ENCODE peak calls at places on chromosomes 3 and 15, in seven cellular contexts. A is effector memory CD8-positive, alpha-beta T cell; J is activated T-cell treated with anti-CD3 and anti-CD28 coated beads, Interleukin-2, amount 50 U/mL, for 4 hours; M is body of pancreas; W is natural killer cell; G is activated naive CD8-positive, alpha-beta T cell treated with anti-CD3 and anti-CD28 coated beads, Interleukin-2, amount 10 ng/mL, durations not matched to agents 7 days and 5 days; I is DND-41. O is an unnamed sample.

GRCh38 chr3:191030491-191030890 is 168.0 kb upstream of the GMNC start:
- ATAC-seq in A (no peak), J (no peak), M (no peak), W (no peak), G (no peak), I (no peak), O (no peak)

GRCh38 chr3:124157748-124158147 is 165.8 kb upstream of the ROPN1 start:
- ATAC-seq in A (no peak), J (no peak), M (no peak), W (no peak), G (no peak), I (no peak), O (no peak)

GRCh38 chr3:129577356-129577755 is 29.1 kb downstream of the PLXND1 start:
- ATAC-seq in A (peak; percentile 0), J (no peak), M (no peak), W (peak; percentile 2), G (no peak), I (no peak), O (no peak)

GRCh38 chr15:85048430-85048829 is 66.8 kb downstream of the PDE8A start:
- ATAC-seq in A (no peak), J (no peak), M (no peak), W (no peak), G (no peak), I (no peak), O (no peak)

GRCh38 chr3:65642903-65643302 is 395.8 kb downstream of the MAGI1 start:
- ATAC-seq in A (no peak), J (no peak), M (no peak), W (no peak), G (no peak), I (no peak), O (no peak)

GRCh38 chr15:68312701-68313204 is 35.2 kb downstream of the FEM1B start:
- ATAC-seq in A (no peak), J (no peak), M (no peak), W (no peak), G (no peak), I (no peak), O (no peak)

GRCh38 chr3:188061133-188061532 is 92.8 kb upstream of the LPP start:
- ATAC-seq in A (peak; percentile 96), J (peak; percentile 99), M (peak; percentile 68), W (peak; percentile 92), G (peak; percentile 98), I (peak; percentile 82), O (peak; percentile 97)

GRCh38 chr15:72809329-72809728 is 25.8 kb upstream of the ADPGK start:
- ATAC-seq in A (peak; percentile 81), J (no peak), M (no peak), W (peak; percentile 72), G (no peak), I (no peak), O (no peak)

GRCh38 chr3:9110316-9110715 is 139.1 kb downstream of the SRGAP3 start:
- ATAC-seq in A (no peak), J (no peak), M (no peak), W (no peak), G (no peak), I (no peak), O (no peak)

GRCh38 chr15:74535388-74536084 is 5.5 kb upstream of the ARID3B start:
- ATAC-seq in A (no peak), J (peak; percentile 14), M (no peak), W (no peak), G (no peak), I (no peak), O (no peak)

GRCh38 chr3:65836047-65836446 is 202.7 kb downstream of the MAGI1 start:
- ATAC-seq in A (no peak), J (no peak), M (no peak), W (no peak), G (no peak), I (no peak), O (no peak)

GRCh38 chr3:175743733-175744400 is 884.7 kb downstream of the NAALADL2 start:
- ATAC-seq in A (no peak), J (no peak), M (no peak), W (no peak), G (no peak), I (no peak), O (no peak)

GRCh38 chr15:25740438-25741252 is 122.5 kb downstream of the ATP10A start:
- ATAC-seq in A (no peak), J (no peak), M (no peak), W (no peak), G (no peak), I (no peak), O (no peak)

GRCh38 chr3:151969026-151969658 is 95.7 kb downstream of the SUCNR1 start:
- ATAC-seq in A (no peak), J (no peak), M (no peak), W (no peak), G (no peak), I (no peak), O (no peak)

GRCh38 chr15:39511915-39512260 is 69.0 kb upstream of the THBS1 start:
- ATAC-seq in A (no peak), J (no peak), M (peak; percentile 15), W (no peak), G (no peak), I (no peak), O (no peak)

GRCh38 chr3:41418961-41419691 is 219.8 kb downstream of the CTNNB1 start:
- ATAC-seq in A (peak; percentile 86), J (peak; percentile 18), M (no peak), W (peak; percentile 85), G (peak; percentile 52), I (no peak), O (peak; percentile 13)

GRCh38 chr3:180974286-180974685 is 15.2 kb downstream of the DNAJC19 start:
- ATAC-seq in A (no peak), J (no peak), M (no peak), W (no peak), G (no peak), I (no peak), O (no peak)

GRCh38 chr15:48696627-48697312 is 51.3 kb upstream of the FBN1 start:
- ATAC-seq in A (no peak), J (no peak), M (no peak), W (no peak), G (no peak), I (no peak), O (no peak)

GRCh38 chr3:153029350-153029749 is 132.7 kb upstream of the RAP2B start:
- ATAC-seq in A (no peak), J (no peak), M (no peak), W (no peak), G (no peak), I (no peak), O (no peak)

GRCh38 chr3:146499701-146500100 is 30.3 kb upstream of the PLSCR2 start:
- ATAC-seq in A (no peak), J (no peak), M (no peak), W (no peak), G (no peak), I (no peak), O (no peak)

GRCh38 chr3:14525685-14526631 is 14.2 kb downstream of the GRIP2 start:
- ATAC-seq in A (no peak), J (peak; percentile 52), M (no peak), W (no peak), G (no peak), I (no peak), O (peak; percentile 55)

GRCh38 chr3:32506466-32506865 is 3.8 kb upstream of the CMTM6 start:
- ATAC-seq in A (no peak), J (no peak), M (no peak), W (no peak), G (no peak), I (no peak), O (no peak)

GRCh38 chr3:194160158-194160557 is 24.2 kb downstream of the HES1 start:
- ATAC-seq in A (no peak), J (no peak), M (no peak), W (no peak), G (no peak), I (no peak), O (no peak)

GRCh38 chr3:188299713-188300112 is 145.8 kb downstream of the LPP start:
- ATAC-seq in A (no peak), J (no peak), M (no peak), W (no peak), G (no peak), I (no peak), O (no peak)

GRCh38 chr15:38623744-38624143 is 59.1 kb upstream of the RASGRP1 start:
- ATAC-seq in A (no peak), J (no peak), M (no peak), W (no peak), G (no peak), I (no peak), O (no peak)

GRCh38 chr3:187521546-187521945 is 148.6 kb downstream of the SST start:
- ATAC-seq in A (no peak), J (no peak), M (no peak), W (no peak), G (no peak), I (no peak), O (no peak)

GRCh38 chr3:15256861-15257341 is 50.9 kb downstream of the CAPN7 start:
- ATAC-seq in A (no peak), J (no peak), M (no peak), W (no peak), G (no peak), I (no peak), O (no peak)

O was measured in activated CD4-positive, CD25-positive, alpha-beta regulatory T cell treated with anti-CD3 and anti-CD28 coated beads, Interleukin-2, amount 50 U/mL, for 24 hours.